ENCODE peak calls at places on chromosomes 5 and 9, in six cellular contexts. C is colonic mucosa, D is progenitor cell of endocrine pancreas, I is foreskin fibroblast, X is heart left ventricle, K is osteoblast. V is an unnamed sample.

GRCh38 chr5:94498199-94498598 is 120.2 kb downstream of the KIAA0825 start:
- DNase-seq in C (no peak), D (no peak), I (no peak), X (no peak), K (no peak), V (no peak)

GRCh38 chr9:21096172-21096900 is 18.6 kb upstream of the IFNB1 start:
- DNase-seq in C (no peak), D (no peak), I (peak), X (no peak), K (no peak), V (no peak)

GRCh38 chr9:36871606-36872005 is 162.5 kb downstream of the PAX5 start:
- DNase-seq in C (no peak), D (no peak), I (no peak), X (no peak), K (no peak), V (no peak)

GRCh38 chr5:67561145-67561932 is 364.7 kb upstream of the CD180 start:
- DNase-seq in C (no peak), D (no peak), I (peak), X (no peak), K (no peak), V (no peak)

GRCh38 chr9:136944094-136944518 is 432 bp downstream of the FBXW5 start:
- DNase-seq in C (peak), D (peak), I (peak), X (no peak), K (peak), V (peak)

GRCh38 chr5:102794677-102795331 is 39.7 kb downstream of the PAM start:
- DNase-seq in C (no peak), D (no peak), I (no peak), X (no peak), K (no peak), V (no peak)

GRCh38 chr5:141508440-141508807 is 19.5 kb downstream of the PCDHGC5 start:
- DNase-seq in C (no peak), D (no peak), I (no peak), X (no peak), K (peak), V (no peak)

GRCh38 chr9:21817176-21817575 is 14.7 kb downstream of the MTAP start:
- DNase-seq in C (no peak), D (no peak), I (peak), X (no peak), K (peak), V (no peak)

GRCh38 chr9:69474821-69475220 is 149.8 kb downstream of the ENTREP1 start:
- DNase-seq in C (no peak), D (no peak), I (no peak), X (no peak), K (no peak), V (no peak)

GRCh38 chr9:113187935-113188595 is 33.0 kb downstream of the FKBP15 start:
- DNase-seq in C (peak), D (no peak), I (peak), X (peak), K (peak), V (no peak)

GRCh38 chr9:125659954-125660353 is 47.1 kb downstream of the MAPKAP1 start:
- DNase-seq in C (no peak), D (no peak), I (peak), X (no peak), K (peak), V (no peak)

GRCh38 chr9:5764130-5764868 is 68.6 kb downstream of the ERMP1 start:
- DNase-seq in C (no peak), D (no peak), I (no peak), X (no peak), K (no peak), V (no peak)

GRCh38 chr9:107874137-107874536 is 384.6 kb upstream of the KLF4 start:
- DNase-seq in C (no peak), D (no peak), I (no peak), X (no peak), K (no peak), V (no peak)

GRCh38 chr9:115211413-115212204 is 93.7 kb upstream of the TNC start:
- DNase-seq in C (no peak), D (no peak), I (peak), X (no peak), K (no peak), V (no peak)

GRCh38 chr5:112878760-112879159 is 17.7 kb downstream of the SRP19 start:
- DNase-seq in C (no peak), D (no peak), I (no peak), X (no peak), K (no peak), V (no peak)

GRCh38 chr9:93303806-93304573 is 120.1 kb downstream of the WNK2 start:
- DNase-seq in C (peak), D (no peak), I (no peak), X (peak), K (peak), V (no peak)

GRCh38 chr9:93346240-93347112 is 105.0 kb upstream of the FAM120A start:
- DNase-seq in C (no peak), D (no peak), I (peak), X (no peak), K (no peak), V (peak)

GRCh38 chr5:154521756-154522155 is 43.7 kb upstream of the HAND1 start:
- DNase-seq in C (no peak), D (no peak), I (no peak), X (no peak), K (no peak), V (no peak)

GRCh38 chr9:6024035-6024554 is 8.7 kb upstream of the RANBP6 start:
- DNase-seq in C (no peak), D (no peak), I (peak), X (no peak), K (peak), V (no peak)

GRCh38 chr5:74993743-74994142 is 58.6 kb downstream of the GCNT4 start:
- DNase-seq in C (no peak), D (no peak), I (no peak), X (no peak), K (no peak), V (no peak)

GRCh38 chr9:5578018-5578697 is 50.7 kb upstream of the RIC1 start:
- DNase-seq in C (no peak), D (no peak), I (peak), X (no peak), K (no peak), V (no peak)

GRCh38 chr9:35500130-35500748 is 10.3 kb downstream of the RUSC2 start:
- DNase-seq in C (no peak), D (no peak), I (no peak), X (no peak), K (no peak), V (no peak)

GRCh38 chr5:181163487-181164075 is 16.2 kb downstream of the OR2V2 start:
- DNase-seq in C (no peak), D (no peak), I (peak), X (no peak), K (no peak), V (no peak)

GRCh38 chr5:173530547-173530946 is 85.9 kb downstream of the BOD1 start:
- DNase-seq in C (no peak), D (no peak), I (no peak), X (no peak), K (peak), V (no peak)

GRCh38 chr5:134549714-134550113 is 24.2 kb downstream of the JADE2 start:
- DNase-seq in C (no peak), D (no peak), I (peak), X (no peak), K (peak), V (no peak)

GRCh38 chr5:173786296-173787187 is 101.6 kb upstream of the CPEB4 start:
- DNase-seq in C (no peak), D (no peak), I (no peak), X (no peak), K (peak), V (no peak)

GRCh38 chr5:177194278-177194677 is 60.7 kb downstream of the NSD1 start:
- DNase-seq in C (no peak), D (no peak), I (peak), X (no peak), K (peak), V (no peak)

GRCh38 chr5:10479226-10479721 is 37.6 kb downstream of the ROPN1L start:
- DNase-seq in C (peak), D (no peak), I (peak), X (no peak), K (peak), V (no peak)

GRCh38 chr5:38515648-38516047 is 40.8 kb downstream of the LIFR start:
- DNase-seq in C (no peak), D (no peak), I (peak), X (no peak), K (no peak), V (no peak)
- TF ChIP-seq CTCF in C (no peak), D (peak), I (peak), X (no peak), K (peak), V (no peak)

GRCh38 chr5:143177263-143177994 is 226.1 kb downstream of the NR3C1 start:
- DNase-seq in C (no peak), D (no peak), I (peak), X (no peak), K (peak), V (no peak)
- TF ChIP-seq CTCF in C (no peak), D (no peak), I (no peak), X (no peak), K (no peak), V (no peak)

DNA sequence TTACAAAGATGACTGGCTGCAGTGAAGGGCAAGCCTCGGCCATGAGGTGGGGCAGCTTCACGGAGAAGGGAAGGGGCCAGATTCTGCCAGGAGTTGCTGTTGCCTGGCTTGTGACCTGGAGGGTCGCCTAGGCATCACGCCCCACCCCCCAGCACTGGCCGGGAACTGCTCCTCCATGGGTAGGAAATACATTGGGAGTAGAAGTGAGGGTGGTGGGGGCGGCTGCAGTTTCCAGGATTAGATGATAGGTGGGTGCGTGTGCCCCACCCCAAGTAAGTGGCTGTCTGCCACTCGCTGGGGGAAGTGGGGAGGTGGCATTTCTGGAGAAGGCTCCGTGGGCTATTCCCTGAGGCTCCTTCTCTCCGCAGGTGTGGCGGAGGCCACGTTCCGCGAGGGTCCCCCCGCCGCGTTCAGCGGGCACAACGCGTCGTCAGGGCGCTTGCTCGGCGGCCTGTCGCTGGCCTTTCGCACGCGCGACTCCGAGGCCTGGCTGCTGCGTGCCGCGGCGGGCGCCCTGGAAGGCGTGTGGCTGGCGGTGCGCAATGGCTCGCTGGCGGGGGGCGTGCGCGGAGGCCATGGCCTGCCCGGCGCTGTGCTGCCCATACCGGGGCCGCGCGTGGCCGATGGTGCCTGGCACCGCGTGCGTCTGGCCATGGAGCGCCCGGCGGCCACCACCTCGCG is 16.9 kb downstream of the CRB2 start:
- DNase-seq in C (no peak), D (no peak), I (no peak), X (no peak), K (peak), V (no peak)
- TF ChIP-seq CTCF in C (no peak), D (no peak), I (no peak), X (no peak), K (no peak), V (no peak)

DNA sequence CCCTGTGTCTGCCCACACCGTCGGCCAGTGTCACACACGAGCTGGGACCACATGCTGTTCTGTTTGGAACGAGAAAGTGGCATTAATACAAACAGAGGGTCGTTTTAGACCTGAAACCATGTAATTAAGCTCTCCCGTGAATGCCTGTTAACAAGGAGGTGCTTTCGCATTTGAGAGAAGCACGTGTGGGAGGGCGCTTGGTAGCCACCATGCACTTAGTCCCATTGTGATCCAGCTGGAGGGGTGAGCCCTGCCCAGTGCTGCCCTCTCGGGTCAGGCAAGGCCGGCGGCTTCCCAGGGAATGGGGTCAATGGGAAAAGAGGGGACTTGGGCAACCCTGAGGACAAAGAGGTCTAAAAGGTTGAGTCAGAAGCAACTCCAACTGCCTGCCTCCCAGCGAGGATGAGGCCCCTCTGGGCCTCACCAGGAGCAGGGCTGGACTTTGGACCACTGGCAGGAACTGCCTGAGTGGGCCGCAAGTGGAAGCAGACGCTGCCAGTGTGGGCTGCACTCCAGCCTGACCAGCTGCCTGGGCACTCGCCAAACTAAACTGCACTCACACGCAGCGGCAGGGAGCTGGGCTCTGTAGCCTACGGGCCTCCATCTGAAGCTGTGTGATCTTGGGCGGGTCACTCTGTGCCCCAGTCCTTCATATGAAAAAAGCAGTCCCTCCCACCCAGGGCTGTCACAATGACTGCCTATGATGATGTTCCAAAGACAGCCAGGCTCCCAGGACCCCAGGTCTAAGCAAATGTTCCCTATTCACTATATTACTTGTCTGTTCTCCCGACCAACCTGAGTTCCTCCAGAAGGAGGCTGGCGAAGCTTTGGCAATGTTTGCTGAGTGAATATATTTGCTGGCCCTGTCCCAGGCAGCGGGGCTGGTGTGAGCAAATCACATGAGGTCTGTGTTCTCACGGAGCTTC is 195.7 kb downstream of the CDK5RAP2 start:
- DNase-seq in C (peak), D (no peak), I (peak), X (no peak), K (peak), V (no peak)
- TF ChIP-seq CTCF in C (no peak), D (no peak), I (no peak), X (no peak), K (peak), V (no peak)

GRCh38 chr5:179244051-179244450 is 101.2 kb downstream of the ADAMTS2 start:
- DNase-seq in C (no peak), D (no peak), I (peak), X (no peak), K (peak), V (peak)
- TF ChIP-seq CTCF in C (no peak), D (no peak), I (no peak), X (no peak), K (no peak), V (no peak)

GRCh38 chr5:172410160-172410559 is 44.2 kb downstream of the SH3PXD2B start:
- DNase-seq in C (no peak), D (no peak), I (peak), X (no peak), K (no peak), V (no peak)
- TF ChIP-seq CTCF in C (no peak), D (no peak), I (no peak), X (no peak), K (no peak), V (no peak)

DNA sequence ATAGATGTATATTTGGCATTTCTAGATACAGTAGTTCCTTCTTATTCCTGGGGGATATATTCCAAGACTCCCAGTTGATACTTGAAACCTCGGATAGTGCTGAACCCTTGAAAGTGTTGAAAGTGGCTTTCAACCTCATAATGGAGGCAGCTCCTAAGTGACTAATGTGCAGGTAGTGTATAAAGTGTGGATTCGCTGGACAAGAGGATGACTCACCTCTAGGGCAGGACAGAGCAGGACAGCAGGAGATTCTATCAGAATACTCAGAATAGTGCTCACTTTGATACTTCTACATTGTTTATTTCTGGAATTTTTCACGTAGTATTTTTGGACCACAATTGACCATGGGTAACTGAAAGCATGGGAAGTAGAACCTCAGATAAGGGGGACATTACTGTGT is 1138.9 kb upstream of the WWC1 start:
- DNase-seq in C (no peak), D (no peak), I (no peak), X (no peak), K (no peak), V (no peak)
- TF ChIP-seq CTCF in C (no peak), D (no peak), I (no peak), X (no peak), K (no peak), V (no peak)